ENCODE peak calls at places on chromosomes 7 and 10, in five cellular contexts. C is ecto neural progenitor cell, B is iPS-NIHi11, L is SK-N-SH, Y is ureter. G is an unnamed sample.

GRCh38 chr10:127456122-127456521 is 93.0 kb upstream of the NPS start:
- DNase-seq in C (no peak), L (no peak), Y (no peak), B (no peak), G (no peak)

GRCh38 chr10:102660891-102661613 is 16.8 kb downstream of the TRIM8 start:
- DNase-seq in Y (peak), C (no peak), L (peak), B (peak), G (peak)

GRCh38 chr7:95686109-95686508 is 86.2 kb upstream of the DYNC1I1 start:
- DNase-seq in L (peak), B (peak), Y (peak), C (no peak), G (peak)

GRCh38 chr10:61272781-61273180 is 180.4 kb downstream of the TMEM26 start:
- DNase-seq in L (no peak), Y (no peak), C (no peak), B (no peak), G (no peak)

GRCh38 chr10:16679511-16679910 is 137.7 kb downstream of the RSU1 start:
- DNase-seq in L (no peak), B (no peak), Y (no peak), C (no peak), G (no peak)

GRCh38 chr10:621981-622740 is 67.3 kb downstream of the DIP2C start:
- DNase-seq in L (no peak), B (no peak), Y (no peak), C (no peak), G (no peak)

GRCh38 chr10:15482168-15482567 is 111.1 kb upstream of the FAM171A1 start:
- DNase-seq in L (no peak), B (no peak), Y (no peak), C (no peak), G (no peak)

GRCh38 chr10:5536486-5536885 is 11.7 kb downstream of the CALML3 start:
- DNase-seq in L (no peak), B (no peak), Y (no peak), C (no peak), G (no peak)

GRCh38 chr10:102801496-102801895 is 35.7 kb downstream of the CYP17A1 start:
- DNase-seq in B (peak), L (no peak), C (no peak), Y (no peak), G (no peak)

GRCh38 chr10:73333202-73333601 is 25.5 kb downstream of the CFAP70 start:
- DNase-seq in L (no peak), Y (no peak), C (no peak), B (no peak), G (no peak)

GRCh38 chr10:72732521-72732920 is 40.6 kb downstream of the MCU start:
- DNase-seq in L (no peak), B (no peak), Y (no peak), C (no peak), G (no peak)

GRCh38 chr10:74081192-74081803 is 69.3 kb downstream of the AP3M1 start:
- DNase-seq in B (peak), Y (no peak), L (peak), C (no peak), G (peak)

GRCh38 chr7:121797283-121798037 is 75.5 kb upstream of the PTPRZ1 start:
- DNase-seq in L (no peak), C (no peak), Y (no peak), B (no peak), G (no peak)

GRCh38 chr10:13945760-13946460 is 359.1 kb downstream of the PRPF18 start:
- DNase-seq in C (no peak), B (no peak), L (no peak), Y (no peak), G (no peak)

GRCh38 chr7:113306302-113306701 is 187.9 kb upstream of the SMIM30 start:
- DNase-seq in Y (no peak), L (no peak), C (no peak), B (no peak), G (no peak)

GRCh38 chr10:48439031-48439430 is 132.6 kb downstream of the MAPK8 start:
- DNase-seq in L (no peak), Y (no peak), B (no peak), C (no peak), G (no peak)

GRCh38 chr7:30166155-30166840 is 31.5 kb downstream of the MTURN start:
- DNase-seq in L (no peak), C (no peak), B (no peak), Y (peak), G (no peak)

GRCh38 chr10:51090190-51090589 is 15.9 kb downstream of the PRKG1 start:
- DNase-seq in Y (no peak), C (no peak), L (no peak), B (no peak), G (no peak)

GRCh38 chr10:5958680-5959079 is 18.7 kb downstream of the IL15RA start:
- DNase-seq in C (no peak), B (no peak), Y (no peak), L (no peak), G (no peak)

GRCh38 chr10:8349610-8350249 is 295.2 kb downstream of the GATA3 start:
- DNase-seq in C (no peak), B (no peak), L (no peak), Y (no peak), G (no peak)

GRCh38 chr7:12706900-12707536 is 19.6 kb downstream of the ARL4A start:
- DNase-seq in C (no peak), L (no peak), B (no peak), Y (no peak), G (no peak)

GRCh38 chr7:33674804-33675411 is 230.4 kb upstream of the BMPER start:
- DNase-seq in B (no peak), C (no peak), L (no peak), Y (no peak), G (peak)

GRCh38 chr7:149209518-149210269 is 14.3 kb downstream of the ZNF282 start:
- DNase-seq in Y (no peak), L (peak), C (peak), B (peak), G (peak)

GRCh38 chr7:25025218-25025671 is 45.3 kb upstream of the OSBPL3 start:
- DNase-seq in C (no peak), L (no peak), B (no peak), Y (no peak), G (no peak)

GRCh38 chr10:17179002-17179401 is 22.5 kb downstream of the TRDMT1 start:
- DNase-seq in C (no peak), B (no peak), Y (no peak), L (no peak), G (no peak)

GRCh38 chr7:157402911-157403534 is 66.2 kb downstream of the DNAJB6 start:
- DNase-seq in B (no peak), L (no peak), C (no peak), Y (no peak), G (no peak)

GRCh38 chr7:121195859-121196588 is 132.8 kb upstream of the WNT16 start:
- DNase-seq in C (no peak), Y (no peak), B (no peak), L (no peak), G (no peak)

GRCh38 chr10:33336606-33337334 is 2.3 kb upstream of the NRP1 start:
- DNase-seq in B (peak), C (peak), Y (peak), L (peak), G (no peak)

GRCh38 chr7:82413237-82413636 is 30.3 kb downstream of the CACNA2D1 start:
- DNase-seq in L (no peak), Y (no peak), B (no peak), C (no peak), G (no peak)